ENCODE peak calls at places on chromosomes 5 and 9, in six cellular contexts. O is heart right ventricle; P is CD4-positive, alpha-beta memory T cell; Q is mesendoderm; S is GM23248; E is spleen. L is an unnamed sample. For H3K36me3, the result is how much of the 10 kb centered on the place peaks cover.

GRCh38 chr5:107474724-107475489 is 195.8 kb downstream of the EFNA5 start:
- DNase-seq in P (no peak), S (no peak), Q (peak), O (no peak), E (no peak), L (no peak)

GRCh38 chr5:52598954-52599353 is 188.8 kb upstream of the ITGA1 start:
- DNase-seq in P (no peak), E (no peak), Q (no peak), O (no peak), S (no peak), L (no peak)

GRCh38 chr5:1724822-1725602 is 74.6 kb downstream of the MRPL36 start:
- DNase-seq in E (no peak), S (no peak), Q (peak), O (no peak), P (no peak), L (peak)

GRCh38 chr9:122186301-122186700 is 26.6 kb downstream of the MORN5 start:
- DNase-seq in Q (peak), P (no peak), E (peak), O (no peak), S (no peak), L (peak)

GRCh38 chr5:38782185-38782584 is 63.6 kb upstream of the OSMR start:
- DNase-seq in P (no peak), Q (no peak), E (no peak), O (no peak), S (no peak), L (no peak)

GRCh38 chr5:98314262-98314661 is 459.2 kb upstream of the RGMB start:
- DNase-seq in O (no peak), Q (no peak), P (no peak), E (no peak), S (peak), L (no peak)

GRCh38 chr9:27339661-27340295 is 42.8 kb upstream of the EQTN start:
- DNase-seq in S (no peak), E (no peak), P (no peak), O (no peak), Q (no peak), L (no peak)

GRCh38 chr5:160262665-160263064 is 33.4 kb downstream of the FABP6 start:
- DNase-seq in E (peak), Q (no peak), S (peak), P (no peak), O (peak), L (peak)

GRCh38 chr5:83408719-83409118 is 62.8 kb upstream of the VCAN start:
- DNase-seq in P (no peak), S (no peak), Q (no peak), E (no peak), O (no peak), L (no peak)

GRCh38 chr9:124697326-124698200 is 73.5 kb downstream of the NR6A1 start:
- DNase-seq in E (no peak), Q (peak), P (no peak), S (peak), O (peak), L (no peak)

GRCh38 chr9:130036099-130036498 is 6.9 kb downstream of the FNBP1 start:
- DNase-seq in S (peak), E (no peak), P (no peak), O (no peak), Q (no peak), L (no peak)

GRCh38 chr9:110538169-110538568 is 41.4 kb downstream of the SVEP1 start:
- DNase-seq in O (no peak), E (no peak), P (no peak), S (peak), Q (no peak), L (no peak)

GRCh38 chr5:124783794-124784193 is 37.4 kb upstream of the ZNF608 start:
- DNase-seq in S (peak), E (no peak), P (no peak), Q (no peak), O (no peak), L (no peak)

GRCh38 chr9:72858089-72858912 is 94.6 kb downstream of the ALDH1A1 start:
- DNase-seq in P (no peak), O (no peak), Q (peak), E (no peak), S (peak), L (no peak)

GRCh38 chr9:503881-504852 is 289.5 kb downstream of the DOCK8 start:
- DNase-seq in P (peak), S (peak), E (peak), Q (peak), O (peak), L (peak)

DNA sequence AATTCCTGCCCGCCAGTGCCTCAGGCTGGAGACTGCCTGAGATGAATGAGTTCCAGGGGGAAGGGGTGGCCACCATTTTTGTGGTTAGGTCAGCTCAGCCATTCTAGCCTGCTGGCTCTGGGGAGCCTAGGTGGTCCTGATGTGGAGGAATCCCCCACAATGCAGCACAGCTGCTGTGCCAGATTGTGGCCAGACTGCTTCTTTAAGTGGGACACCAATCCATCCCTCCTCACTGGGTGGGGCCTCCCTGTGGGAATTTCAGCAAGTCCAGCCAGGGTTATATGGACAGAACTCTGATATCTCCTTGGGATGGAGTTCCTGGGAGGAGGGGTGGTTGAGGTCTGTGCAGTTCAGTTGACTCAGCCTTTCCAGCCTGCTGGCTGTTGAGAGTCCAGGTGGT is 51.2 kb upstream of the DAP start:
- DNase-seq in E (no peak), O (no peak), S (no peak), Q (no peak), P (no peak), L (no peak)
- H3K36me3 ChIP-seq in E (under half), O (under half), S (under half), Q (under half), P (under half), L (under half)

GRCh38 chr9:15372385-15373200 is 50.1 kb upstream of the SNAPC3 start:
- DNase-seq in P (no peak), O (no peak), S (no peak), E (no peak), Q (no peak), L (no peak)
- H3K27ac ChIP-seq in P (no peak), O (no peak), S (no peak), E (no peak), Q (no peak), L (no peak)

GRCh38 chr5:77643654-77644404 is 5.3 kb upstream of the OTP start:
- DNase-seq in Q (peak), S (no peak), E (no peak), O (no peak), P (no peak), L (no peak)

GRCh38 chr5:77644443-77645157 is 6.1 kb upstream of the OTP start:
- DNase-seq in E (no peak), Q (peak), O (no peak), P (no peak), S (no peak), L (no peak)

GRCh38 chr5:77645995-77646639 is 7.6 kb upstream of the OTP start:
- DNase-seq in E (no peak), P (no peak), Q (no peak), O (no peak), S (no peak), L (no peak)

GRCh38 chr5:77642915-77643653 is 4.6 kb upstream of the OTP start:
- DNase-seq in Q (peak), O (no peak), P (no peak), E (no peak), S (no peak), L (no peak)

DNA sequence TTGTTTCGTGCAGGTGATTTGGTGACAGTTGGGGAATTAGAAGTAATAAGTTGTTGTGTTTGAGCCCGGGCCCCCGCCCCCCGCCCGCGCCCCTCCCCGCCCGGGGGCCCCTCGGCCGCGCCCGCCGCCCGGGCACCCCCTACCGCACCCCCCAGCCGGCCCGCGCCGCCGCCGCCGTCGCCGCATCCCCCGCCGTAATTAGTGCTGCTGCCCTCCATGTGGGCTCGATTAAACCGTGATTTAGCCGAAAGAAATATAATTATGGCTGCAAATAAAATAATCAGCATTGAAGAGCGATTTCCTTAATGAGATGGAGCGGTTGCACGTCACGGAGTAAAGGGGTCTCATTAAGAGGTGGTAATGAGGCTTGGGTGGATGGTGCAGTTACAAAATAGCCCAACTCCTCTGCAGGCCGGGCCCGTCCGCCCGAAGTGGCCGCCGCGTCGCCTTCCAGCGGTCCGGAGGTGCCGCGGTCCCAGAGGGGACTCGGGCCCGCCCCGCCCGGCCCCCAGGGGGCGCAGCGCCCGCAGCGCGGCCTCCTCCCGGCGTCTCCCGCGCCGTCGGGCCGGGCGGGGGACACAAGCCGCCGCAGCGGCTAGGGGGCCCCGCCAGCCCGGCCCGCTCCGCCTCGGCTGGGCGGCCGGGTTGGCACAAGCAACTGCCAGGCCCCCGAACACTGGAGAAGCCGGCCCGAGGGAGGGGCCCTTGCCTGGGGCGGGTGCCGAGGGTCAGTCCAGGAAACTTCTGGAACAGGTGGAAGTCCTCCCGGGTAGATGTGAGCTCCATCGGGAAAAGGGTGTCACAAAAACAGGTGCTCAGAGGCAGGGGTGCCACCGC is 6.9 kb upstream of the OTP start:
- DNase-seq in P (no peak), S (peak), O (no peak), Q (no peak), E (peak), L (no peak)
- H3K4me3 ChIP-seq in P (no peak), S (peak), O (peak), Q (no peak), E (peak), L (no peak)

DNA sequence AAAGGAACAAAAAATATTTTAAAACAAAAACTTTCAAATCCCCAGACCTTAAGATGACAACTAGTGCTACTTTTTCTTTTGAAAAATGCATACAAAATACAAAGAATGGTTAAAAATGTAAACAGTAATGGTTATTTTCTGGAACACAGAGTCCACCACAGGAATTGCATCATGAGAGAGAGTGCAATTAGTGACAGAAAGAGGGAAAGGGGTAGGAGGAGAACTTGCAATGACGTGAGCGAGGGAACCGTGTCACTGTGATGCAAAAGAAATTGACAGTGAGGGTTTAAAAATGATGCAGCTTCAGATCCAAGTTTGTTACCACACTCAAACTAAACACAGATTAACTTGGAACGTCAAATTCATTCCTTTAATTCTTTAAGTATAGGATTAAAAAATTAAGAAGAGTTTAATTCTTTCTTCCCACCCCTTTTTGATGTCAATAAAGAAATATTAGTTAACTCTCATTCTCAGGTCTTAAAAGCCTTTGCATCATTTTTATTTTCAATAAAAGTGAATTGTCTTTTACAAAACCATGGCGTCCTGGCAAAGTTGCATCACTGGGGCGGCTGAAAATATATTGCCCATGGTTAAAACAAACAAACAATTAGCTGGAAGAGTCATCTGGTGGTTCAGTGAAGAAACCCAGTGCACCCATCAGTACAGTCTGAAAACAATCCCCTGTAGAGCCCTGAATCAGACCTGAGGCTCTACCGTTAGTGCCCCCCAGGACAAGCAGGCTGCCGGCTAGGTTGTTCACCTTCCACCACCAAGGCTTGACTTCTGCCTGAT is 39.5 kb downstream of the MACROH2A1 start:
- DNase-seq in O (no peak), P (no peak), Q (no peak), E (peak), S (no peak), L (no peak)
- H3K36me3 ChIP-seq in O (under half), P (under half), Q (under half), E (under half), S (under half), L (half or more)

DNA sequence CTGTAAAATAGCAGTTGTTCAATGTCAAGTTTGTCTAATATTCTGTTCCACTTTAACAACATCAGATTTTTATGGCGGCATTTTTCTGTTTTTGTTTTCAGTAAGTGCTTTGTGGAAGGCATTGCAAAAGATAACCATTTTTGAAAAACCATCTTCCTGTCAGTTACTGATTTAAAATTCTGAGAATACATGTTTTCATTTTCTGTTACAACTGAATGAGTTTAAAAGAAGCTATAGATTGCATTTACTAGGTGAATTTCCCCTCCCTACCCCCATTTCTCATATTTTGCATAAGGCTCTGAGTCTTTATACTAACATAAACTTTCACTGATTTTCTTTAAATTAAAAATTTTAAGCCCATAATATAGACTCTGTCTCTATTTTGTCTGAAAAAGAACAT is 4.6 kb upstream of the ERAP2 start:
- DNase-seq in S (no peak), P (no peak), E (no peak), Q (no peak), O (no peak), L (no peak)
- H3K27ac ChIP-seq in S (no peak), P (no peak), E (no peak), Q (no peak), O (no peak), L (no peak)

GRCh38 chr9:136901516-136902258 is 15.4 kb downstream of the TRAF2 start:
- DNase-seq in S (peak), Q (peak), O (no peak), E (peak), P (peak), L (no peak)
- H3K4me3 ChIP-seq in S (no peak), Q (no peak), O (peak), E (no peak), P (peak), L (no peak)

DNA sequence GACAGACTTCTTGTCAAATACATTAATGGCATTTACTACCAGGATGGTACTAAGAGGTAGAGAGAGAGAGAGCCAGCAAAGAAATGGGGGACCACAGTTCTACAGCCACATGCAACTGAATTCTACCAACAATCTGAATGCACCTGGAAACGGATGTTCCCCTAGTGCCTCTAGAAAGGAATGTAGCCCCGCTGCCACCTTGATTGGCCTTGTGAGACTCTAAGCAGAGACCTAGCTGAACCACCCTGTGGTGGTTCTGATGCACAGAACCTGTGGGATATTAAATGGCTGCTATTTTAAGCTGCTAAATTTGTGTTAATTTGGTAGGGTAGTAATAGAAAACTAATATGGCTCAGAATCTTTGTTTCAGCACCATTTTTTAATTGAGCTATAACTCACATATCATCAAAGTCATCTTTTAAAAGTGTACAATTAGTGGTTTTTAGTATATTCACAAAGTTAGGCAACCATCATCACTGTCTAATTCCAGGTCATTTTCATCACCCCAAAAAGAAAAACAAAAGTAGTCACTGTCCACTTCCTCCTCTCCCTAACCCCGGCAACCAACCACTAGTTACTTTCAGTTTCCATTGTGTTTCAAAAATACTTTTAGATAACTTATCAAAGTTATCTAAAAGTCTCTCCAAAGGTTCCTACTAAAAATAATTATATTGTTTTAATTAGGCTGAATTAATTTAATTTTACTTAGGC is 51.7 kb downstream of the CPLANE1 start:
- DNase-seq in S (peak), E (no peak), P (peak), Q (peak), O (no peak), L (no peak)
- H3K36me3 ChIP-seq in S (under half), E (under half), P (under half), Q (under half), O (under half), L (under half)

GRCh38 chr5:4374866-4375265 is 765.3 kb upstream of the ADAMTS16 start:
- DNase-seq in E (no peak), S (peak), P (no peak), Q (peak), O (no peak), L (no peak)
- H3K27ac ChIP-seq in E (no peak), S (no peak), P (no peak), Q (no peak), O (no peak), L (no peak)

DNA sequence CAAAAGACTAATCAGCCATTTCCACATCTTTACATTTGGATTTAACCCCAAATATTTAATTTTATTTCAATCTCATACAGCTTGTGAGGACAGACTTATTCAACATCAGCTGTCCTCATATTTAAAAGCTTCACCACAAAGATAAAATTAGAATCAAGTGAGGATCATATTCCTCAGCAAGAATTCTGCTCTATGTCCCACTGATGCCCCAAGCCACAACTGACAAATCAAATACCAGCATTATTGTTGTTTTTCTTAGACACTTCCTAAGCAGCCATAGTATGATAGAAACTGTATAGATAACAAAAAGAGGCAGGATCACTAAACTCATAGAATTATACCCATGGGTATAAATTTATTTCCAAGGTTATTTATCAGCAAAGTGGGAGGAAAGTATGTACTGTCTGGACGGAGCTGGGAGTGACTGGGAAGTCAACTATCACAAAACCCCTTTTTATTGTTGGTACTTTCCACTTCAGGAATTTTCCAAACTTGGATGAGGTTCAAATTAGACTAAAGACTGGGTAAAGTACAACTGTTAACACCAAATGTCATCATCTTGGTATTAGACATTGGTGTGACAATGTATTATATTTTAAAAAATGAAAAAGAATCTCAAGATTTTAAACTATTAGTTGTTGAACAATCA is 29.8 kb upstream of the MYOT start:
- DNase-seq in Q (no peak), E (no peak), S (no peak), P (no peak), O (no peak), L (no peak)
- H3K4me3 ChIP-seq in Q (no peak), E (no peak), S (no peak), P (no peak), O (no peak), L (no peak)